ENCODE peak calls at places on chromosomes 12 and 14, in five cellular contexts. Z, A, W, N and T are unnamed samples.

GRCh38 chr12:28108599-28108998 is 81.7 kb upstream of the CCDC91 start:
- DNase-seq in N (no peak), A (no peak), W (no peak), Z (no peak), T (no peak)

GRCh38 chr14:74517731-74518130 is 24.2 kb downstream of the ISCA2 start:
- DNase-seq in Z (no peak), N (no peak), A (no peak), W (no peak), T (no peak)

GRCh38 chr14:105152794-105153241 is 15.8 kb downstream of the JAG2 start:
- DNase-seq in W (no peak), Z (no peak), A (no peak), N (no peak), T (no peak)

GRCh38 chr12:3332190-3332589 is 158.8 kb upstream of the PRMT8 start:
- DNase-seq in A (no peak), W (no peak), N (no peak), Z (no peak), T (no peak)

GRCh38 chr12:65885716-65886115 is 61.4 kb downstream of the HMGA2 start:
- DNase-seq in N (no peak), Z (no peak), A (no peak), W (no peak), T (no peak)

GRCh38 chr12:102702447-102703114 is 214.5 kb downstream of the PAH start:
- DNase-seq in A (peak; percentile 49), W (peak; percentile 63), Z (no peak), N (peak; percentile 64), T (no peak)

GRCh38 chr12:49342914-49343731 is 3.6 kb upstream of the DNAJC22 start:
- DNase-seq in N (peak; percentile 65), A (peak; percentile 17), Z (peak; percentile 63), W (peak; percentile 35), T (no peak)

GRCh38 chr14:91415794-91416743 is 1.6 kb downstream of the CCDC88C start:
- DNase-seq in W (no peak), Z (no peak), N (no peak), A (peak; percentile 71), T (no peak)

GRCh38 chr14:36931796-36932195 is 240.6 kb downstream of the SLC25A21 start:
- DNase-seq in N (no peak), A (no peak), W (no peak), Z (no peak), T (no peak)

GRCh38 chr12:49934505-49934904 is 16.0 kb upstream of the AQP2 start:
- DNase-seq in W (no peak), Z (no peak), N (no peak), A (no peak), T (no peak)

GRCh38 chr14:90381999-90382451 is 14.8 kb upstream of the CALM1 start:
- DNase-seq in A (peak; percentile 90), Z (peak; percentile 75), N (peak; percentile 80), W (no peak), T (peak; percentile 58)

GRCh38 chr14:92692822-92693226 is 55.6 kb downstream of the LGMN start:
- DNase-seq in Z (no peak), A (peak; percentile 84), N (peak; percentile 89), W (no peak), T (peak; percentile 72)

GRCh38 chr14:92540472-92541048 is 27.0 kb downstream of the RIN3 start:
- DNase-seq in Z (peak; percentile 94), W (no peak), N (peak; percentile 98), A (peak; percentile 87), T (peak; percentile 79)

GRCh38 chr14:75229923-75230792 is 48.5 kb upstream of the FOS start:
- DNase-seq in A (peak; percentile 53), N (no peak), Z (no peak), W (peak; percentile 17), T (peak; percentile 76)

GRCh38 chr12:89261210-89261609 is 91.1 kb downstream of the DUSP6 start:
- DNase-seq in N (no peak), W (no peak), A (no peak), Z (no peak), T (no peak)

GRCh38 chr12:80156306-80156705 is 57.0 kb downstream of the OTOGL start:
- DNase-seq in W (no peak), Z (no peak), A (no peak), N (no peak), T (no peak)

GRCh38 chr12:45725631-45726593 is 3.6 kb upstream of the ARID2 start:
- DNase-seq in Z (no peak), A (no peak), W (peak; percentile 42), N (no peak), T (no peak)

GRCh38 chr14:99264691-99265090 is 7.3 kb downstream of the BCL11B start:
- DNase-seq in A (no peak), N (no peak), Z (no peak), W (no peak), T (no peak)
- H3K4me1 ChIP-seq in A (peaks cover 3% of the 10 kb centered on the region), N (peaks cover 6% of the 10 kb centered on the region), Z (peaks cover 78% of the 10 kb centered on the region), W (no peaks in the 10 kb centered on the region), T (no peaks in the 10 kb centered on the region)

DNA sequence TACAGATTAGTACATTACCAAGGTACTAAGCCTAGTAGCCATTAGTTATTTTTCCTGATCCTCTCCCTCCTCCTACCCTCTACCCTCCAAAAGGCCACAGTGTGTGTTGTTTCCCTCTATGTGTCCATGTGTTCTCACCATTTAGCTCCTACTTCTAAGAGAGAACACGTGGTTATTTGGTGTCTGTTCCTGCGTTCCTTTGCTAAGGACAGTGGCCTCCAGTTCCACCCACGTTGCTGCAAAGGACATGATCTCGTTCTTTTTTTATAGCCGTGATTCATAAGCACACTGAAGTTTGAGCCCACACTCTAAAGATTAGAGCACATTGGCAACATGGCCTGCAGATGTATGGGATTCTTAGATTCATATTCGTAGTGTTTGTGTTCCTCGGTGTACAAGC is 8.0 kb upstream of the STX2 start:
- DNase-seq in N (no peak), A (no peak), Z (no peak), W (no peak), T (no peak)
- H3K27ac ChIP-seq in N (no peak overlapping the region), A (no peak overlapping the region), Z (no peak overlapping the region), W (no peak overlapping the region), T (no peak overlapping the region)

DNA sequence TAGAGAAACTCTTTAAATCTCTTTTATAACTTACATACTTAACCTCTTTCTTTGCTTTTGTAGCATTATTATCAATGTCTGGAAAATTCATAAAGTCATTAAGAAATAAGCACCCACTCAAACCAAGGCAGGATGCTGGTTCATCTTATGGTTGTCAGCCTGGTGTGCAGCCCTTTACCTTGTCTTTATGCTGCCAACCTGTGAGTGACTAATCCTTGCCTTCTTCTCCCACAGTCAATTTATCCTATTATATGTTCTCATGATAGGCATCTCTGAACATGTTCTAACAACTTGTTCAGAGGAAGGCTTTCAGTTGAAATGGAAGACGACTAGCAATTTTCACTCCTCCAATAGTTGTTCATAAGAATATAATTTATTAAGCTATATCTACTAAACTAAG is 186.9 kb upstream of the CAND1 start:
- DNase-seq in A (no peak), W (no peak), Z (no peak), N (no peak), T (no peak)
- TF ChIP-seq POLR2AphosphoS5 in A (no peak), W (no peak), Z (no peak), N (no peak), T (no peak)

GRCh38 chr12:116133149-116133548 is 144.3 kb downstream of the MED13L start:
- DNase-seq in Z (no peak), W (no peak), A (peak; percentile 40), N (no peak), T (no peak)
- H3K4me1 ChIP-seq in Z (peaks cover 58% of the 10 kb centered on the region), W (peaks cover 23% of the 10 kb centered on the region), A (peaks cover 77% of the 10 kb centered on the region), N (peaks cover 97% of the 10 kb centered on the region), T (no peaks in the 10 kb centered on the region)

DNA sequence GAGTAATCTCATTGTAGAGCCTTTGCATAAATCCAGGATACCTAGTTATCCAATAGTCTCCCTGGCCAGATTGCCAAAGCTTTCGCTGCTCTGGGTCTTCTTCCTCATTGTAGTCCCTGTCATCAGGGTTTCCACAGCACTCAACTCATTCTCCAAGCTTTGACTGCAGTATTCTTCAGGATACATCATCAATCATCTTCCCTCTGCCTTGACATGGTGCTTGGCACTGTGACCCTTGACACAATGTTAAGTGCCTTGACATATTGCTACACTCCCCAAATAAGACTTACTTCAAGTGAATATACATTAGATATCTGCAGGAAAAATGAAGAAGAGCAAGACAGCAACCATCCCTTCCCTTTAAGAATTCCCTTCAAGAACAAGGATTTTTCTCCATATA is 60.1 kb upstream of the RESF1 start:
- DNase-seq in W (no peak), Z (no peak), A (no peak), N (no peak), T (no peak)
- H3K27ac ChIP-seq in W (no peak overlapping the region), Z (no peak overlapping the region), A (no peak overlapping the region), N (no peak overlapping the region), T (no peak overlapping the region)

DNA sequence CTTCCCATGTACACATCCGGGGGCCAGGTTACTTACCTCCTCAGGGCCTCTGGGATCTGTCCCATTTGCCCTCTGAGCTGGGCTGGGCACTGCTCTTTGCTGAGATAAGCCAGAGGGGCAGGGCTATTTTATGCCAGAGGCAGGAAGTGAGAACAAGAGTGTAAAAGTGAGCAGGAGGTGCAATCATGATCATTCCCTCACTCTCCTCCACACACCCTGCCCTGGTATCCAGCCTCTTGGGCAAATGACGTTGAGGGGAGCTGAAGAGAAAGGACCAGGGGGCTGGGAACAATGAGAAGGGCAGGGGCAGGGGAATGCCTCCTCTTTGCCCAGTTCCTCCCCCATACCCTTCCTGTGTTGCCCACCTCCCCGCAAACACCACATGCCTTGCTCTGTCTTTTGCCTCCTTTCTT is 4.2 kb downstream of the LPAR5 start:
- DNase-seq in N (no peak), Z (no peak), A (no peak), W (no peak), T (no peak)
- TF ChIP-seq POLR2AphosphoS5 in N (no peak), Z (no peak), A (no peak), W (no peak), T (no peak)